ENCODE peak calls at places on chromosomes 16 and 17, in nine cellular contexts. J, A, B, O, X, C, Q, Y and T are unnamed samples.

GRCh38 chr17:17815436-17816200 is 21.2 kb downstream of the SREBF1 start:
- DNase-seq in A (no peak), C (no peak), Y (no peak), O (no peak), Q (no peak), J (no peak), B (no peak), X (no peak), T (peak)

GRCh38 chr17:69223809-69224208 is 4.8 kb downstream of the ABCA10 start:
- DNase-seq in O (no peak), J (no peak), Q (no peak), B (no peak), Y (peak), A (no peak), X (no peak), C (peak), T (no peak)

GRCh38 chr17:80397686-80398085 is 17.3 kb upstream of the ENDOV start:
- DNase-seq in A (no peak), J (no peak), Y (no peak), X (no peak), Q (no peak), B (no peak), O (no peak), C (no peak), T (no peak)

GRCh38 chr16:57999971-58000705 is at the start of gene ZNF319:
- DNase-seq in O (peak), A (peak), Q (no peak), C (peak), J (no peak), B (no peak), X (no peak), Y (peak), T (peak)

GRCh38 chr16:80804061-80804450 is 342 bp downstream of the CDYL2 start:
- DNase-seq in B (peak), Q (no peak), C (no peak), Y (peak), A (peak), O (no peak), J (peak), X (no peak), T (peak)

GRCh38 chr16:65534121-65534528 is 412.3 kb upstream of the CDH11 start:
- DNase-seq in B (no peak), O (no peak), J (no peak), A (no peak), Q (no peak), X (no peak), C (no peak), Y (no peak), T (no peak)

GRCh38 chr17:77755410-77755963 is 203.0 kb upstream of the TNRC6C start:
- DNase-seq in X (no peak), B (no peak), C (no peak), J (no peak), Y (no peak), Q (no peak), O (no peak), A (no peak), T (no peak)

GRCh38 chr17:73309727-73310555 is 1.9 kb downstream of the CDC42EP4 start:
- DNase-seq in A (no peak), J (no peak), Y (no peak), X (no peak), O (no peak), B (no peak), Q (no peak), C (no peak), T (peak)

GRCh38 chr17:64507418-64507766 is 615 bp downstream of the CEP95 start:
- DNase-seq in C (peak), Q (peak), O (no peak), J (peak), B (peak), A (peak), Y (peak), X (no peak), T (peak)